ENCODE peak calls at places on chromosomes 13 and 19, in nine cellular contexts. S is Peyer's patch, H is GM12878, D is IMR-90, Q is right lobe of liver, I is stomach, F is body of pancreas, W is sigmoid colon, N is adrenal gland. X is an unnamed sample. For H3K4me1, the result is how much of the 10 kb centered on the place peaks cover.

GRCh38 chr13:68988176-68988575 is 1119.5 kb upstream of the ATXN8OS start:
- DNase-seq in S (no peak), H (no peak), D (no peak), Q (no peak), I (no peak), F (no peak), W (no peak), N (no peak), X (no peak)

GRCh38 chr13:53782400-53783030 is 753.9 kb downstream of the OLFM4 start:
- DNase-seq in S (no peak), H (peak), D (peak), Q (no peak), I (peak), F (peak), W (no peak), N (peak), X (no peak)

GRCh38 chr19:32199501-32200040 is 145.8 kb upstream of the ZNF507 start:
- DNase-seq in S (no peak), H (no peak), D (no peak), Q (no peak), I (no peak), F (no peak), W (no peak), N (no peak), X (no peak)

GRCh38 chr19:44071824-44072542 is at the start of gene ZNF284:
- DNase-seq in S (peak), H (peak), D (peak), Q (peak), I (peak), F (peak), W (peak), N (peak), X (peak)

GRCh38 chr13:97976551-97977375 is 23.3 kb downstream of the IPO5 start:
- DNase-seq in S (no peak), H (no peak), D (no peak), Q (peak), I (no peak), F (no peak), W (no peak), N (peak), X (no peak)

GRCh38 chr13:27131202-27131623 is 40.4 kb downstream of the USP12 start:
- DNase-seq in S (peak), H (peak), D (peak), Q (no peak), I (no peak), F (no peak), W (no peak), N (no peak), X (no peak)

GRCh38 chr19:3324405-3324856 is 42.0 kb upstream of the NFIC start:
- DNase-seq in S (peak), H (no peak), D (no peak), Q (peak), I (peak), F (peak), W (peak), N (peak), X (no peak)

GRCh38 chr19:19531951-19532805 is 3.5 kb downstream of the YJEFN3 start:
- DNase-seq in S (peak), H (no peak), D (peak), Q (peak), I (peak), F (peak), W (peak), N (peak), X (peak)

GRCh38 chr13:30832845-30833332 is 73.2 kb upstream of the MEDAG start:
- DNase-seq in S (peak), H (no peak), D (no peak), Q (peak), I (peak), F (peak), W (no peak), N (peak), X (peak)

GRCh38 chr13:108269601-108270328 is at the start of gene TNFSF13B:
- DNase-seq in S (peak), H (peak), D (peak), Q (peak), I (peak), F (peak), W (peak), N (peak), X (no peak)

GRCh38 chr13:42377640-42378382 is 105.9 kb downstream of the AKAP11 start:
- DNase-seq in S (peak), H (peak), D (no peak), Q (no peak), I (no peak), F (no peak), W (no peak), N (no peak), X (no peak)

GRCh38 chr19:4967738-4968461 is 1.0 kb upstream of the KDM4B start:
- DNase-seq in S (no peak), H (no peak), D (no peak), Q (no peak), I (no peak), F (no peak), W (no peak), N (no peak), X (no peak)

GRCh38 chr13:43289458-43290255 is 266.3 kb downstream of the DNAJC15 start:
- DNase-seq in S (no peak), H (no peak), D (peak), Q (no peak), I (no peak), F (no peak), W (no peak), N (no peak), X (no peak)

GRCh38 chr13:19150712-19151228 is 30.9 kb downstream of the TUBA3C start:
- DNase-seq in S (no peak), H (no peak), D (no peak), Q (no peak), I (no peak), F (no peak), W (no peak), N (peak), X (peak)

GRCh38 chr19:46299004-46299509 is 2.2 kb downstream of the HIF3A start:
- DNase-seq in S (peak), H (no peak), D (peak), Q (peak), I (peak), F (peak), W (peak), N (peak), X (peak)

GRCh38 chr13:98293103-98293502 is 116.0 kb upstream of the RNF113B start:
- DNase-seq in S (no peak), H (no peak), D (no peak), Q (no peak), I (peak), F (peak), W (no peak), N (no peak), X (no peak)

GRCh38 chr19:16076958-16077611 is 790 bp downstream of the TPM4 start:
- DNase-seq in S (peak), H (no peak), D (no peak), Q (no peak), I (peak), F (peak), W (peak), N (no peak), X (peak)

DNA sequence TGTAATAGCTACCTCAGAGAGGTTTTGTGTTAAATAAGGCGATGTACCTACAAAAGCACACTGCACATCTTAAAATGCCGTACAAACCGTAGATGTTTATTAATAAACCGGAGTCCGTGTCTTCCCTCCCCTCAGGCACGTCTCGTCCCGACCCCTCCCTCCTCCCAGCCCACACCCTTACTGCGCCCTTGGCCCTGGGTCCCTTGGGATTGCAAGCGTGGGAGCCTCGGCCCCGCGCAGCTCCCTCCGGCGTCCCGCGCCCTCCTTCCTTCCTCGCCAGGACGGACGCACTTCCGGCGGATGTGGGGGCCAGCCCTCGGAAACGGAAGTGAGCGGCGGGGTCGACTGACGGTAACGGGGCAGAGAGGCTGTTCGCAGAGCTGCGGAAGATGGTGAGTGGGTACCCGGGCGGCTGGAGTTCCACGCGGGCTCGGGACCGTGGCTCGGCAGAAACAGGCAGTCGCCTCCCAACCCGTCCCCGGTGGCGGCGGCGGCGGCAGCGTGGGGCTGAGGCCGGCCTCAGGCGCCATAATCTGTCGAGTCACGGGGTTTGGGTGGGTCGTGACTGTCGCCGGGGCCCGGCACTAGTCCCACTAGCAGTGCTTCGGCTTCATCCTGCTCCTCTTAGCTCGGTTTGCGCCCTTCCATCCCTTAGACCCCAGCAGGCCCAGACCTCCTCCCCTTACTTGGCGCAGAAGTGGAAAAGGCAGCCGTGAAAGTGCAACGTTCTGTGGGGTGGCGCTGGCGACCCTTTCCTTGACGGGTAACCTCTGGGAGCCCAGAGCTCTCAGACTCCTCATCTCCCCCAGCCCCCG is at the start of gene POMP:
- DNase-seq in S (peak), H (peak), D (peak), Q (peak), I (peak), F (peak), W (peak), N (peak), X (peak)
- TF ChIP-seq POLR2A in S (peak), H (peak), D (peak), Q (peak), I (peak), F (peak), W (peak), N (peak), X (peak)

GRCh38 chr19:17454579-17454978 is 6.1 kb upstream of the TMEM221 start:
- DNase-seq in S (no peak), H (no peak), D (no peak), Q (no peak), I (no peak), F (no peak), W (no peak), N (no peak), X (no peak)
- H3K4me3 ChIP-seq in S (no peak), H (no peak), D (no peak), Q (no peak), I (no peak), F (no peak), W (no peak), N (no peak), X (no peak)

GRCh38 chr19:17751912-17752273 is 616 bp downstream of the FCHO1 start:
- DNase-seq in S (no peak), H (peak), D (no peak), Q (no peak), I (no peak), F (no peak), W (no peak), N (no peak), X (no peak)
- H3K4me1 ChIP-seq in S (under half), H (half or more), D (under half), Q (under half), I (under half), F (under half), W (under half), N (under half), X (under half)

GRCh38 chr19:38878575-38879399 is 712 bp upstream of the RINL start:
- DNase-seq in S (no peak), H (no peak), D (no peak), Q (no peak), I (no peak), F (no peak), W (no peak), N (no peak), X (no peak)

GRCh38 chr19:38875656-38876345 is 2.3 kb downstream of the RINL start:
- DNase-seq in S (no peak), H (no peak), D (no peak), Q (no peak), I (no peak), F (no peak), W (no peak), N (no peak), X (no peak)

GRCh38 chr19:38879400-38879751 is 1.3 kb upstream of the RINL start:
- DNase-seq in S (no peak), H (no peak), D (no peak), Q (no peak), I (no peak), F (no peak), W (no peak), N (no peak), X (no peak)

GRCh38 chr19:38880076-38880881 is 2.2 kb upstream of the RINL start:
- DNase-seq in S (no peak), H (no peak), D (no peak), Q (no peak), I (no peak), F (no peak), W (no peak), N (no peak), X (no peak)

DNA sequence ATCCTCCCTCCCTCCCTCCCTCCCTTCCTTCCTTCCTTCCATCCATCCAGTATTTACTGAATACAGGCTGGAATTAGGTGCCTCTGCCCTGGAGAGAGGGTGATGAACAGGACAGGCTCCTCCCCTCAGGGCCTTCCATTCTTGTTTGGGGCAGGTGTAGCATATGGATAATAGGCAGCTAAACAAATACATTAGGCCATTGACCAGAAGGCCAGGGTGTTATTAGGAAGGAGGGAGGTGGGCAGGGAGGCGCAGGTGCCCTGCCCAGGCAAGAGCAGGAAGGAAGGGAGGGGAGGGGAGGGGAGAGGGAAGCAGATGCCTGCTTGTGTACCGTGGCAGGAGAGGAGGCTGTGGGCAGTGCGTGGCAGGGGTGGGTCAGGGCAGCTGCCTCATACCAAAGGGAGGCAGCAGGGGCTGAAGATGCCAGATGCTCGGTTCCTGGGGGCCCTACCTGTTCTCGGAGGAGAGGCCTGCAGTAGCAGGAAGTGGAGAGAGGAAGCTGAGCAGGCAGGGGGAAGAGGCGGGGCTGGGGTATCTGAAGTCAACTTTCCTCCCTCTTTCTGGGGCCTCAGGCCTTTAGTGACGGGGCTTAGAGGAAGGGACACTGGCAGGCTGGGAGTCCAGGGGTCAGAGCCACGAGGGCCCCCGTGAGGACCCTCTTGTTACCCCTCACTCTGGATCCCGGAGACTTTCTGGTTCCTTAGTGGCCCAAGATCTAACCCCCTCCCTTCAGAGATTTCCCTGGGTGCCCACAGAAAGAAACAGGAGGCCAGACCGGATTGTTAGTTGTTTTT is at the start of gene RINL:
- DNase-seq in S (peak), H (no peak), D (no peak), Q (no peak), I (peak), F (no peak), W (no peak), N (no peak), X (no peak)
- TF ChIP-seq POLR2A in S (peak), H (peak), D (no peak), Q (no peak), I (no peak), F (peak), W (no peak), N (no peak), X (no peak)

GRCh38 chr19:55679343-55680257 is 4.6 kb downstream of the EPN1 start:
- DNase-seq in S (no peak), H (no peak), D (peak), Q (no peak), I (no peak), F (no peak), W (no peak), N (no peak), X (no peak)

GRCh38 chr19:55676889-55677505 is 2.0 kb downstream of the EPN1 start:
- DNase-seq in S (no peak), H (no peak), D (no peak), Q (no peak), I (no peak), F (no peak), W (no peak), N (no peak), X (no peak)

GRCh38 chr19:55676384-55676783 is 1.4 kb downstream of the EPN1 start:
- DNase-seq in S (peak), H (no peak), D (peak), Q (peak), I (peak), F (peak), W (no peak), N (no peak), X (no peak)

GRCh38 chr19:55677572-55678028 is 2.6 kb downstream of the EPN1 start:
- DNase-seq in S (no peak), H (no peak), D (no peak), Q (no peak), I (peak), F (peak), W (no peak), N (peak), X (no peak)

GRCh38 chr19:55678121-55678671 is 3.2 kb downstream of the EPN1 start:
- DNase-seq in S (peak), H (peak), D (no peak), Q (no peak), I (peak), F (no peak), W (no peak), N (peak), X (no peak)
- H3K4me3 ChIP-seq in S (no peak), H (peak), D (no peak), Q (no peak), I (peak), F (no peak), W (no peak), N (no peak), X (no peak)

GRCh38 chr19:38663957-38664502 is 16.6 kb downstream of the ACTN4 start:
- DNase-seq in S (no peak), H (no peak), D (no peak), Q (no peak), I (no peak), F (peak), W (peak), N (peak), X (peak)

GRCh38 chr19:38662508-38663155 is 15.2 kb downstream of the ACTN4 start:
- DNase-seq in S (no peak), H (no peak), D (no peak), Q (no peak), I (no peak), F (no peak), W (no peak), N (no peak), X (no peak)

GRCh38 chr19:38664503-38665211 is 17.2 kb downstream of the ACTN4 start:
- DNase-seq in S (no peak), H (no peak), D (no peak), Q (no peak), I (no peak), F (no peak), W (no peak), N (no peak), X (no peak)

GRCh38 chr19:38661996-38662395 is 14.5 kb downstream of the ACTN4 start:
- DNase-seq in S (no peak), H (no peak), D (no peak), Q (no peak), I (peak), F (peak), W (no peak), N (no peak), X (no peak)

GRCh38 chr19:38663156-38663651 is 15.8 kb downstream of the ACTN4 start:
- DNase-seq in S (no peak), H (no peak), D (no peak), Q (no peak), I (no peak), F (no peak), W (no peak), N (peak), X (no peak)
- H3K4me1 ChIP-seq in S (under half), H (under half), D (half or more), Q (under half), I (half or more), F (half or more), W (under half), N (half or more), X (under half)

GRCh38 chr19:17303167-17303939 is at the start of gene ABHD8:
- DNase-seq in S (peak), H (peak), D (peak), Q (peak), I (peak), F (peak), W (peak), N (peak), X (peak)
- TF ChIP-seq POLR2A in S (no peak), H (peak), D (no peak), Q (peak), I (no peak), F (peak), W (peak), N (peak), X (peak)